ENCODE peak calls at places on chromosomes 3 and 15, in seven cellular contexts. S is posterior vena cava, F is NCI-H2171, K is GM13977, P is anterior cingulate cortex, X is tibial artery, Z is ACHN. Q is an unnamed sample.

GRCh38 chr3:23999012-23999641 is 54.0 kb downstream of the NR1D2 start:
- DNase-seq in S (peak), F (no peak), K (peak), P (peak), X (peak), Z (peak), Q (peak)

GRCh38 chr3:97896547-97896946 is 74.7 kb downstream of the CRYBG3 start:
- DNase-seq in S (no peak), F (no peak), K (no peak), P (no peak), X (no peak), Z (no peak), Q (no peak)

GRCh38 chr15:60137711-60138396 is 133.7 kb downstream of the FOXB1 start:
- DNase-seq in S (no peak), F (no peak), K (no peak), P (no peak), X (no peak), Z (peak), Q (no peak)

GRCh38 chr15:75923756-75924155 is 20.1 kb downstream of the FBXO22 start:
- DNase-seq in S (no peak), F (no peak), K (no peak), P (no peak), X (no peak), Z (no peak), Q (no peak)

GRCh38 chr15:57911247-57911646 is 154.3 kb downstream of the ALDH1A2 start:
- DNase-seq in S (no peak), F (no peak), K (no peak), P (no peak), X (no peak), Z (no peak), Q (no peak)

GRCh38 chr3:130857336-130858026 is 36.4 kb upstream of the ATP2C1 start:
- DNase-seq in S (no peak), F (no peak), K (no peak), P (no peak), X (no peak), Z (no peak), Q (no peak)

GRCh38 chr3:58798312-58798711 is 131.7 kb upstream of the FAM3D start:
- DNase-seq in S (no peak), F (no peak), K (no peak), P (no peak), X (no peak), Z (no peak), Q (no peak)

GRCh38 chr3:28334552-28334951 is 14.0 kb upstream of the ZCWPW2 start:
- DNase-seq in S (no peak), F (no peak), K (no peak), P (no peak), X (no peak), Z (peak), Q (no peak)

GRCh38 chr15:87827126-87827525 is 429.4 kb downstream of the NTRK3 start:
- DNase-seq in S (no peak), F (no peak), K (no peak), P (no peak), X (no peak), Z (peak), Q (no peak)

GRCh38 chr3:60809857-60810256 is 441.4 kb downstream of the FHIT start:
- DNase-seq in S (no peak), F (no peak), K (no peak), P (no peak), X (no peak), Z (no peak), Q (no peak)

GRCh38 chr3:149333518-149333859 is at the start of gene TM4SF18:
- DNase-seq in S (no peak), F (no peak), K (no peak), P (no peak), X (no peak), Z (peak), Q (no peak)

GRCh38 chr15:97995881-97996603 is 35.5 kb downstream of the ARRDC4 start:
- DNase-seq in S (no peak), F (no peak), K (no peak), P (no peak), X (no peak), Z (peak), Q (no peak)

GRCh38 chr3:34008191-34008590 is 209.8 kb downstream of the PDCD6IP start:
- DNase-seq in S (no peak), F (no peak), K (no peak), P (no peak), X (no peak), Z (peak), Q (no peak)

GRCh38 chr3:134810052-134810435 is 15.0 kb downstream of the EPHB1 start:
- DNase-seq in S (no peak), F (no peak), K (no peak), P (no peak), X (no peak), Z (no peak), Q (no peak)

GRCh38 chr3:127964816-127965215 is 49.8 kb downstream of the KBTBD12 start:
- DNase-seq in S (no peak), F (no peak), K (no peak), P (no peak), X (no peak), Z (no peak), Q (no peak)

GRCh38 chr3:17738921-17739320 is 3.5 kb downstream of the TBC1D5 start:
- DNase-seq in S (no peak), F (no peak), K (no peak), P (no peak), X (no peak), Z (peak), Q (no peak)

GRCh38 chr3:57141719-57142118 is 23.4 kb downstream of the IL17RD start:
- DNase-seq in S (no peak), F (no peak), K (no peak), P (no peak), X (no peak), Z (no peak), Q (no peak)

GRCh38 chr15:95734422-95735316 is 595.8 kb upstream of the NR2F2 start:
- DNase-seq in S (no peak), F (no peak), K (no peak), P (no peak), X (no peak), Z (no peak), Q (no peak)

Q was measured in GM13976.